ENCODE peak calls at places on chromosome 2, in seven cellular contexts. O is amygdala, J is EL, V is EH, U is amniotic stem cell, N is H1, H is fibroblast of gingiva. M is an unnamed sample.

GRCh38 chr2:218400930-218401833 is 1.5 kb downstream of the CTDSP1 start:
- DNase-seq in J (peak; percentile 13), U (no peak), N (no peak), V (no peak), O (no peak), H (no peak), M (no peak)

GRCh38 chr2:4951368-4951767 is 740.8 kb upstream of the SOX11 start:
- DNase-seq in N (no peak), H (no peak), J (no peak), V (no peak), U (no peak), O (no peak), M (no peak)

GRCh38 chr2:171159326-171160118 is 1.2 kb downstream of the TLK1 start:
- DNase-seq in U (peak; percentile 64), N (peak; percentile 59), V (peak; percentile 66), O (peak; percentile 66), H (peak; percentile 65), J (peak; percentile 51), M (peak; percentile 17)

GRCh38 chr2:85847051-85847588 is 41.7 kb downstream of the ST3GAL5 start:
- DNase-seq in H (no peak), J (no peak), U (no peak), N (no peak), O (no peak), V (no peak), M (no peak)

GRCh38 chr2:74047152-74047551 is 62.4 kb downstream of the TET3 start:
- DNase-seq in V (no peak), H (no peak), U (no peak), N (no peak), O (no peak), J (no peak), M (no peak)

GRCh38 chr2:127635380-127636237 is 10.3 kb upstream of the GPR17 start:
- DNase-seq in O (no peak), N (no peak), U (no peak), J (no peak), H (no peak), V (no peak), M (no peak)

GRCh38 chr2:172465417-172466334 is 38.3 kb downstream of the ITGA6 start:
- DNase-seq in U (peak; percentile 49), V (peak; percentile 87), J (peak; percentile 85), O (peak; percentile 59), N (peak; percentile 73), H (peak; percentile 79), M (peak; percentile 75)

GRCh38 chr2:75560768-75561565 is at the start of gene EVA1A:
- DNase-seq in J (peak; percentile 84), U (peak; percentile 59), H (peak; percentile 78), N (no peak), O (no peak), V (peak; percentile 84), M (no peak)

GRCh38 chr2:1341409-1342120 is 71.7 kb upstream of the TPO start:
- DNase-seq in J (no peak), U (no peak), N (no peak), V (no peak), O (no peak), H (no peak), M (no peak)

M was measured in HFF-Myc.